ENCODE peak calls at places on chromosomes 13 and 19, in ten cellular contexts. One of them, this sample, is unnamed.
A peak's percentile ranks its signal among the peaks of the same experiment; 100 is the strongest.

GRCh38 chr13:73767191-73767741 is 366.9 kb downstream of the KLF12 start:
- DNase-seq in CD8-positive, alpha-beta T cell: no peak
- DNase-seq in esophagus squamous epithelium: no peak
- DNase-seq in uterus: no peak
- DNase-seq in testis: no peak
- DNase-seq in ascending aorta: no peak
- DNase-seq in thyroid gland: no peak
- DNase-seq in adrenal gland: no peak
- DNase-seq in WERI-Rb-1: no peak
- DNase-seq in right atrium auricular region: no peak
- DNase-seq in this sample: no peak

GRCh38 chr19:36668646-36669045 is 2.0 kb upstream of the ZNF461 start:
- DNase-seq in right atrium auricular region: no peak
- DNase-seq in testis: no peak
- DNase-seq in CD8-positive, alpha-beta T cell: no peak
- DNase-seq in WERI-Rb-1: no peak
- DNase-seq in thyroid gland: no peak
- DNase-seq in adrenal gland: no peak
- DNase-seq in ascending aorta: no peak
- DNase-seq in esophagus squamous epithelium: no peak
- DNase-seq in uterus: no peak
- DNase-seq in this sample: no peak

GRCh38 chr19:45667620-45668341 is at the start of gene GIPR:
- DNase-seq in uterus: no peak
- DNase-seq in adrenal gland: peak; percentile 30
- DNase-seq in CD8-positive, alpha-beta T cell: peak; percentile 51
- DNase-seq in esophagus squamous epithelium: no peak
- DNase-seq in testis: no peak
- DNase-seq in ascending aorta: no peak
- DNase-seq in right atrium auricular region: peak; percentile 61
- DNase-seq in thyroid gland: no peak
- DNase-seq in WERI-Rb-1: peak; percentile 82
- DNase-seq in this sample: peak; percentile 92

GRCh38 chr19:14479985-14480694 is 5.0 kb upstream of the PTGER1 start:
- DNase-seq in adrenal gland: peak; percentile 40
- DNase-seq in uterus: no peak
- DNase-seq in esophagus squamous epithelium: no peak
- DNase-seq in ascending aorta: no peak
- DNase-seq in right atrium auricular region: no peak
- DNase-seq in CD8-positive, alpha-beta T cell: peak; percentile 56
- DNase-seq in thyroid gland: no peak
- DNase-seq in testis: peak; percentile 52
- DNase-seq in WERI-Rb-1: peak; percentile 67
- DNase-seq in this sample: no peak

GRCh38 chr13:79282976-79283375 is 123.1 kb downstream of the RBM26 start:
- DNase-seq in uterus: no peak
- DNase-seq in esophagus squamous epithelium: no peak
- DNase-seq in WERI-Rb-1: no peak
- DNase-seq in testis: no peak
- DNase-seq in CD8-positive, alpha-beta T cell: no peak
- DNase-seq in adrenal gland: no peak
- DNase-seq in thyroid gland: no peak
- DNase-seq in ascending aorta: no peak
- DNase-seq in right atrium auricular region: no peak
- DNase-seq in this sample: peak; percentile 34

GRCh38 chr13:78160793-78161192 is 242.2 kb upstream of the EDNRB start:
- DNase-seq in testis: no peak
- DNase-seq in ascending aorta: no peak
- DNase-seq in WERI-Rb-1: no peak
- DNase-seq in esophagus squamous epithelium: no peak
- DNase-seq in uterus: no peak
- DNase-seq in right atrium auricular region: no peak
- DNase-seq in adrenal gland: no peak
- DNase-seq in CD8-positive, alpha-beta T cell: no peak
- DNase-seq in thyroid gland: no peak
- DNase-seq in this sample: no peak

GRCh38 chr19:41206926-41207750 is 11.9 kb upstream of the AXL start:
- DNase-seq in thyroid gland: peak; percentile 30
- DNase-seq in CD8-positive, alpha-beta T cell: no peak
- DNase-seq in adrenal gland: no peak
- DNase-seq in ascending aorta: no peak
- DNase-seq in testis: peak; percentile 46
- DNase-seq in uterus: peak; percentile 63
- DNase-seq in esophagus squamous epithelium: no peak
- DNase-seq in WERI-Rb-1: no peak
- DNase-seq in right atrium auricular region: peak; percentile 92
- DNase-seq in this sample: no peak

GRCh38 chr19:47609885-47610545 is 1.1 kb downstream of the BICRA start:
- DNase-seq in testis: peak; percentile 58
- DNase-seq in WERI-Rb-1: peak; percentile 49
- DNase-seq in uterus: peak; percentile 40
- DNase-seq in CD8-positive, alpha-beta T cell: peak; percentile 54
- DNase-seq in ascending aorta: no peak
- DNase-seq in thyroid gland: peak; percentile 47
- DNase-seq in right atrium auricular region: no peak
- DNase-seq in esophagus squamous epithelium: no peak
- DNase-seq in adrenal gland: peak; percentile 60
- DNase-seq in this sample: no peak

GRCh38 chr13:45873491-45874360 is 22.2 kb upstream of the SIAH3 start:
- DNase-seq in CD8-positive, alpha-beta T cell: no peak
- DNase-seq in thyroid gland: no peak
- DNase-seq in uterus: no peak
- DNase-seq in testis: no peak
- DNase-seq in esophagus squamous epithelium: no peak
- DNase-seq in ascending aorta: no peak
- DNase-seq in WERI-Rb-1: no peak
- DNase-seq in right atrium auricular region: no peak
- DNase-seq in adrenal gland: no peak
- DNase-seq in this sample: no peak

GRCh38 chr19:723247-723646 is 14.5 kb downstream of the PALM start:
- DNase-seq in adrenal gland: no peak
- DNase-seq in right atrium auricular region: no peak
- DNase-seq in uterus: no peak
- DNase-seq in CD8-positive, alpha-beta T cell: no peak
- DNase-seq in ascending aorta: no peak
- DNase-seq in testis: no peak
- DNase-seq in esophagus squamous epithelium: no peak
- DNase-seq in WERI-Rb-1: no peak
- DNase-seq in thyroid gland: no peak
- DNase-seq in this sample: no peak

GRCh38 chr19:44856438-44857083 is 10.5 kb downstream of the NECTIN2 start:
- DNase-seq in esophagus squamous epithelium: no peak
- DNase-seq in thyroid gland: peak; percentile 55
- DNase-seq in CD8-positive, alpha-beta T cell: no peak
- DNase-seq in adrenal gland: peak; percentile 36
- DNase-seq in WERI-Rb-1: no peak
- DNase-seq in ascending aorta: no peak
- DNase-seq in uterus: no peak
- DNase-seq in right atrium auricular region: no peak
- DNase-seq in testis: no peak
- DNase-seq in this sample: no peak

GRCh38 chr13:83121904-83122303 is 760.4 kb downstream of the SLITRK1 start:
- DNase-seq in right atrium auricular region: no peak
- DNase-seq in thyroid gland: no peak
- DNase-seq in uterus: no peak
- DNase-seq in adrenal gland: no peak
- DNase-seq in testis: no peak
- DNase-seq in WERI-Rb-1: no peak
- DNase-seq in CD8-positive, alpha-beta T cell: no peak
- DNase-seq in esophagus squamous epithelium: no peak
- DNase-seq in ascending aorta: no peak
- DNase-seq in this sample: no peak

GRCh38 chr19:6739390-6739883 is at the start of gene TRIP10:
- DNase-seq in CD8-positive, alpha-beta T cell: peak; percentile 69
- DNase-seq in WERI-Rb-1: peak; percentile 70
- DNase-seq in ascending aorta: peak; percentile 53
- DNase-seq in thyroid gland: peak; percentile 84
- DNase-seq in testis: peak; percentile 93
- DNase-seq in right atrium auricular region: peak; percentile 91
- DNase-seq in uterus: peak; percentile 89
- DNase-seq in adrenal gland: peak; percentile 92
- DNase-seq in esophagus squamous epithelium: peak; percentile 40
- DNase-seq in this sample: no peak

DNA sequence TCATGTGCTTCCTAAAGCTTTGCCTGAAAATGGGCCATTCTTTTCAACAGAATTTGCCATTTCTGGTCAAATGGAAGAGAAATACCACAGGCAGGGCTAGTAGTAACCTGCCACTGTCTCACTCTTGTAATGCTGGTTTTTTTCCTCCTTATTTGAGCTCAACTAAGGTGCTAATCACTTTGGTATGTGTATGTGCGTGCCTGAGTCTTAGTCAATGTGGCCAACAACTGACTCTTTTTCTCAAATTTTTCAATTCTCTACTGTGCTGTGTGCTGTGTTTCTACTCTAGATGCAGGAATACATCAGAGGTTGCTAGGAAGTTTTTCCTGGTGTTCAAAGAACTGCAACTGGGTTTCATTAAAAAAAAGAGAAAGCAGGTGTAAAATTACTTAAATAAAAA is 870.2 kb downstream of the EFNB2 start:
- DNase-seq in thyroid gland: no peak
- DNase-seq in esophagus squamous epithelium: no peak
- DNase-seq in uterus: no peak
- DNase-seq in right atrium auricular region: no peak
- DNase-seq in ascending aorta: no peak
- DNase-seq in CD8-positive, alpha-beta T cell: no peak
- DNase-seq in testis: no peak
- DNase-seq in adrenal gland: no peak
- DNase-seq in WERI-Rb-1: no peak
- DNase-seq in this sample: peak; percentile 10
- H3K27ac ChIP-seq in thyroid gland: no peak overlapping the region
- H3K27ac ChIP-seq in esophagus squamous epithelium: no peak overlapping the region
- H3K27ac ChIP-seq in uterus: no peak overlapping the region
- H3K27ac ChIP-seq in right atrium auricular region: no peak overlapping the region
- H3K27ac ChIP-seq in ascending aorta: no peak overlapping the region
- H3K27ac ChIP-seq in CD8-positive, alpha-beta T cell: no peak overlapping the region
- H3K27ac ChIP-seq in testis: no peak overlapping the region
- H3K27ac ChIP-seq in adrenal gland: no peak overlapping the region
- H3K27ac ChIP-seq in WERI-Rb-1: no peak overlapping the region
- H3K27ac ChIP-seq in this sample: peak overlapping the region; percentile 49

GRCh38 chr13:26021516-26021915 is 30.3 kb downstream of the SHISA2 start:
- DNase-seq in WERI-Rb-1: no peak
- DNase-seq in adrenal gland: no peak
- DNase-seq in thyroid gland: no peak
- DNase-seq in ascending aorta: no peak
- DNase-seq in testis: no peak
- DNase-seq in esophagus squamous epithelium: no peak
- DNase-seq in right atrium auricular region: no peak
- DNase-seq in uterus: no peak
- DNase-seq in CD8-positive, alpha-beta T cell: no peak
- DNase-seq in this sample: peak; percentile 22
- H3K27ac ChIP-seq in WERI-Rb-1: no peak overlapping the region
- H3K27ac ChIP-seq in adrenal gland: no peak overlapping the region
- H3K27ac ChIP-seq in thyroid gland: peak overlapping the region; percentile 89
- H3K27ac ChIP-seq in ascending aorta: no peak overlapping the region
- H3K27ac ChIP-seq in testis: no peak overlapping the region
- H3K27ac ChIP-seq in esophagus squamous epithelium: no peak overlapping the region
- H3K27ac ChIP-seq in right atrium auricular region: no peak overlapping the region
- H3K27ac ChIP-seq in uterus: no peak overlapping the region
- H3K27ac ChIP-seq in CD8-positive, alpha-beta T cell: no peak overlapping the region
- H3K27ac ChIP-seq in this sample: peak overlapping the region; percentile 70

GRCh38 chr19:1882089-1882785 is 3.1 kb downstream of the ABHD17A start:
- DNase-seq in esophagus squamous epithelium: no peak
- DNase-seq in testis: no peak
- DNase-seq in thyroid gland: no peak
- DNase-seq in uterus: no peak
- DNase-seq in right atrium auricular region: no peak
- DNase-seq in adrenal gland: no peak
- DNase-seq in CD8-positive, alpha-beta T cell: peak; percentile 63
- DNase-seq in ascending aorta: no peak
- DNase-seq in WERI-Rb-1: no peak
- DNase-seq in this sample: no peak
- H3K27ac ChIP-seq in esophagus squamous epithelium: peak overlapping the region; percentile 94
- H3K27ac ChIP-seq in testis: no peak overlapping the region
- H3K27ac ChIP-seq in thyroid gland: peak overlapping the region; percentile 0
- H3K27ac ChIP-seq in uterus: peak overlapping the region; percentile 30
- H3K27ac ChIP-seq in right atrium auricular region: peak overlapping the region; percentile 83
- H3K27ac ChIP-seq in adrenal gland: peak overlapping the region; percentile 63
- H3K27ac ChIP-seq in CD8-positive, alpha-beta T cell: peak overlapping the region; percentile 92
- H3K27ac ChIP-seq in ascending aorta: no peak overlapping the region
- H3K27ac ChIP-seq in WERI-Rb-1: no peak overlapping the region
- H3K27ac ChIP-seq in this sample: no peak overlapping the region

GRCh38 chr13:110407531-110407930 is 100.4 kb downstream of the COL4A2 start:
- DNase-seq in esophagus squamous epithelium: no peak
- DNase-seq in ascending aorta: no peak
- DNase-seq in uterus: no peak
- DNase-seq in thyroid gland: no peak
- DNase-seq in adrenal gland: no peak
- DNase-seq in CD8-positive, alpha-beta T cell: no peak
- DNase-seq in WERI-Rb-1: no peak
- DNase-seq in right atrium auricular region: no peak
- DNase-seq in testis: no peak
- DNase-seq in this sample: no peak
- H3K27ac ChIP-seq in esophagus squamous epithelium: no peak overlapping the region
- H3K27ac ChIP-seq in ascending aorta: peak overlapping the region; percentile 88
- H3K27ac ChIP-seq in uterus: peak overlapping the region; percentile 69
- H3K27ac ChIP-seq in thyroid gland: peak overlapping the region; percentile 70
- H3K27ac ChIP-seq in adrenal gland: no peak overlapping the region
- H3K27ac ChIP-seq in CD8-positive, alpha-beta T cell: no peak overlapping the region
- H3K27ac ChIP-seq in WERI-Rb-1: no peak overlapping the region
- H3K27ac ChIP-seq in right atrium auricular region: peak overlapping the region; percentile 63
- H3K27ac ChIP-seq in testis: peak overlapping the region; percentile 10
- H3K27ac ChIP-seq in this sample: no peak overlapping the region

GRCh38 chr13:50366488-50367174 is 351.4 kb downstream of the KCNRG start:
- DNase-seq in ascending aorta: no peak
- DNase-seq in WERI-Rb-1: no peak
- DNase-seq in esophagus squamous epithelium: no peak
- DNase-seq in adrenal gland: no peak
- DNase-seq in uterus: no peak
- DNase-seq in testis: no peak
- DNase-seq in right atrium auricular region: no peak
- DNase-seq in thyroid gland: no peak
- DNase-seq in CD8-positive, alpha-beta T cell: no peak
- DNase-seq in this sample: no peak
- H3K27ac ChIP-seq in ascending aorta: no peak overlapping the region
- H3K27ac ChIP-seq in WERI-Rb-1: no peak overlapping the region
- H3K27ac ChIP-seq in esophagus squamous epithelium: no peak overlapping the region
- H3K27ac ChIP-seq in adrenal gland: no peak overlapping the region
- H3K27ac ChIP-seq in uterus: no peak overlapping the region
- H3K27ac ChIP-seq in testis: no peak overlapping the region
- H3K27ac ChIP-seq in right atrium auricular region: no peak overlapping the region
- H3K27ac ChIP-seq in thyroid gland: peak overlapping the region; percentile 81
- H3K27ac ChIP-seq in CD8-positive, alpha-beta T cell: peak overlapping the region; percentile 21
- H3K27ac ChIP-seq in this sample: no peak overlapping the region

GRCh38 chr19:17214531-17215124 is 529 bp upstream of the USE1 start:
- DNase-seq in thyroid gland: no peak
- DNase-seq in esophagus squamous epithelium: no peak
- DNase-seq in right atrium auricular region: no peak
- DNase-seq in ascending aorta: no peak
- DNase-seq in adrenal gland: no peak
- DNase-seq in uterus: no peak
- DNase-seq in CD8-positive, alpha-beta T cell: no peak
- DNase-seq in WERI-Rb-1: no peak
- DNase-seq in testis: no peak
- DNase-seq in this sample: no peak
- H3K27ac ChIP-seq in thyroid gland: peak overlapping the region; percentile 89
- H3K27ac ChIP-seq in esophagus squamous epithelium: peak overlapping the region; percentile 93
- H3K27ac ChIP-seq in right atrium auricular region: peak overlapping the region; percentile 84
- H3K27ac ChIP-seq in ascending aorta: peak overlapping the region; percentile 84
- H3K27ac ChIP-seq in adrenal gland: peak overlapping the region; percentile 94
- H3K27ac ChIP-seq in uterus: peak overlapping the region; percentile 94
- H3K27ac ChIP-seq in CD8-positive, alpha-beta T cell: peak overlapping the region; percentile 65
- H3K27ac ChIP-seq in WERI-Rb-1: peak overlapping the region; percentile 96
- H3K27ac ChIP-seq in testis: peak overlapping the region; percentile 94
- H3K27ac ChIP-seq in this sample: peak overlapping the region; percentile 80

GRCh38 chr13:94233831-94234230 is 245.7 kb downstream of the DCT start:
- DNase-seq in ascending aorta: no peak
- DNase-seq in uterus: no peak
- DNase-seq in WERI-Rb-1: no peak
- DNase-seq in testis: no peak
- DNase-seq in right atrium auricular region: no peak
- DNase-seq in esophagus squamous epithelium: no peak
- DNase-seq in CD8-positive, alpha-beta T cell: no peak
- DNase-seq in adrenal gland: no peak
- DNase-seq in thyroid gland: no peak
- DNase-seq in this sample: no peak
- H3K27ac ChIP-seq in ascending aorta: no peak overlapping the region
- H3K27ac ChIP-seq in uterus: no peak overlapping the region
- H3K27ac ChIP-seq in WERI-Rb-1: no peak overlapping the region
- H3K27ac ChIP-seq in testis: no peak overlapping the region
- H3K27ac ChIP-seq in right atrium auricular region: no peak overlapping the region
- H3K27ac ChIP-seq in esophagus squamous epithelium: no peak overlapping the region
- H3K27ac ChIP-seq in CD8-positive, alpha-beta T cell: no peak overlapping the region
- H3K27ac ChIP-seq in adrenal gland: no peak overlapping the region
- H3K27ac ChIP-seq in thyroid gland: no peak overlapping the region
- H3K27ac ChIP-seq in this sample: peak overlapping the region; percentile 5